ENCODE peak calls at places on chromosomes 1 and 21, in seven cellular contexts. P is DMS79, E is HuH-7.5, L is pancreas, J is HT1080, A is memory B cell, U is RPMI7951. R is an unnamed sample.

GRCh38 chr1:159171254-159171687 is at the start of gene CADM3:
- DNase-seq in U (no peak), E (no peak), A (no peak), J (no peak), P (peak), L (no peak), R (no peak)

GRCh38 chr21:46559291-46559983 is 45.4 kb downstream of the S100B start:
- DNase-seq in J (no peak), L (no peak), U (no peak), A (no peak), E (no peak), P (no peak), R (no peak)

GRCh38 chr1:63601463-63601862 is 8.3 kb downstream of the PGM1 start:
- DNase-seq in J (no peak), U (no peak), L (no peak), P (no peak), A (no peak), E (no peak), R (no peak)

GRCh38 chr1:19312782-19313635 is 883 bp downstream of the SLC66A1 start:
- DNase-seq in J (no peak), E (no peak), P (no peak), U (no peak), L (no peak), A (peak), R (no peak)

GRCh38 chr1:113057006-113057405 is 16.0 kb upstream of the LRIG2 start:
- DNase-seq in E (no peak), J (no peak), A (no peak), P (no peak), L (no peak), U (no peak), R (no peak)

GRCh38 chr1:178192686-178193085 is 98.8 kb downstream of the RASAL2 start:
- DNase-seq in P (no peak), L (peak), J (peak), E (no peak), A (no peak), U (peak), R (peak)

GRCh38 chr1:107934573-107934972 is 30.4 kb downstream of the VAV3 start:
- DNase-seq in A (no peak), P (no peak), U (no peak), E (no peak), J (no peak), L (no peak), R (no peak)

GRCh38 chr1:226690460-226690982 is 48.6 kb downstream of the ITPKB start:
- DNase-seq in U (no peak), L (no peak), A (no peak), E (no peak), J (no peak), P (peak), R (no peak)

GRCh38 chr21:38380391-38381137 is 117.7 kb downstream of the ERG start:
- DNase-seq in L (no peak), J (no peak), A (no peak), U (peak), E (no peak), P (no peak), R (no peak)

GRCh38 chr1:206633708-206634121 is 1.6 kb upstream of the DYRK3 start:
- DNase-seq in E (no peak), P (no peak), J (peak), L (no peak), U (peak), A (no peak), R (no peak)

GRCh38 chr21:45383111-45383614 is 21.8 kb upstream of the COL18A1 start:
- DNase-seq in U (no peak), A (no peak), J (no peak), P (no peak), L (no peak), E (no peak), R (no peak)

GRCh38 chr1:41319106-41319755 is 42.0 kb upstream of the FOXO6 start:
- DNase-seq in E (no peak), P (no peak), A (no peak), J (no peak), U (no peak), L (peak), R (no peak)

GRCh38 chr1:234559152-234559916 is 50.6 kb downstream of the IRF2BP2 start:
- DNase-seq in P (no peak), A (no peak), E (no peak), J (no peak), U (no peak), L (no peak), R (no peak)

GRCh38 chr21:37445228-37445627 is 78.7 kb downstream of the DYRK1A start:
- DNase-seq in E (no peak), L (no peak), P (no peak), U (no peak), A (no peak), J (no peak), R (no peak)

GRCh38 chr1:241716915-241717651 is 65.0 kb downstream of the WDR64 start:
- DNase-seq in L (no peak), U (peak), E (no peak), A (no peak), J (peak), P (no peak), R (no peak)

GRCh38 chr21:43921979-43922945 is 57.2 kb downstream of the AGPAT3 start:
- DNase-seq in E (no peak), P (no peak), A (no peak), L (no peak), J (no peak), U (no peak), R (no peak)

GRCh38 chr1:208434008-208434407 is 189.8 kb upstream of the PLXNA2 start:
- DNase-seq in J (no peak), P (no peak), E (no peak), L (no peak), U (no peak), A (no peak), R (no peak)

GRCh38 chr1:55018395-55018794 is 19.7 kb downstream of the BSND start:
- DNase-seq in J (no peak), E (no peak), L (no peak), U (no peak), P (no peak), A (no peak), R (no peak)

GRCh38 chr1:20216574-20216973 is 30.3 kb upstream of the PLA2G2C start:
- DNase-seq in A (no peak), P (no peak), L (no peak), E (peak), U (peak), J (peak), R (no peak)

GRCh38 chr21:33035147-33035546 is 9.4 kb downstream of the OLIG2 start:
- DNase-seq in E (no peak), L (no peak), J (no peak), P (no peak), U (no peak), A (no peak), R (no peak)

GRCh38 chr1:109255097-109255651 is 5.8 kb downstream of the CELSR2 start:
- DNase-seq in P (no peak), E (no peak), L (no peak), J (no peak), A (no peak), U (no peak), R (no peak)

GRCh38 chr1:96983866-96984265 is 262.3 kb downstream of the PTBP2 start:
- DNase-seq in L (no peak), U (no peak), E (no peak), P (no peak), J (no peak), A (no peak), R (no peak)

GRCh38 chr1:1665815-1666251 is 7.0 kb upstream of the CDK11B start:
- DNase-seq in U (no peak), L (no peak), P (no peak), A (no peak), J (no peak), E (no peak), R (no peak)

R was measured in ureter.